ENCODE peak calls at places on chromosomes 12 and 14, in six cellular contexts. C is endothelial cell of umbilical vein, N is stomach, W is HCT116, L is HepG2, B is transverse colon. P is an unnamed sample.

GRCh38 chr14:100540141-100540925 is 46.9 kb downstream of the BEGAIN start:
- DNase-seq in C (no peak), N (no peak), W (no peak), L (peak; percentile 31), B (no peak), P (no peak)

GRCh38 chr12:116968986-116969385 is 58.2 kb downstream of the FBXW8 start:
- DNase-seq in C (no peak), N (no peak), W (no peak), L (no peak), B (no peak), P (no peak)

GRCh38 chr12:95966287-95966870 is 23.2 kb downstream of the AMDHD1 start:
- DNase-seq in C (no peak), N (no peak), W (no peak), L (peak; percentile 87), B (no peak), P (no peak)

GRCh38 chr12:19771858-19772257 is 332.6 kb downstream of the AEBP2 start:
- DNase-seq in C (peak; percentile 43), N (no peak), W (no peak), L (no peak), B (no peak), P (no peak)

GRCh38 chr12:123966596-123966995 is 6.0 kb downstream of the CCDC92 start:
- DNase-seq in C (no peak), N (no peak), W (no peak), L (no peak), B (no peak), P (no peak)

GRCh38 chr12:67910360-67911292 is 78.6 kb upstream of the IFNG-AS1 start:
- DNase-seq in C (no peak), N (no peak), W (no peak), L (no peak), B (no peak), P (no peak)

GRCh38 chr14:103832046-103832445 is 15.3 kb downstream of the PPP1R13B start:
- DNase-seq in C (no peak), N (no peak), W (no peak), L (no peak), B (no peak), P (no peak)

GRCh38 chr14:104977681-104978647 is at the start of gene AHNAK2:
- DNase-seq in C (peak; percentile 68), N (peak; percentile 78), W (peak; percentile 68), L (peak; percentile 69), B (peak; percentile 79), P (peak; percentile 47)

GRCh38 chr12:117165342-117165741 is 24.9 kb downstream of the FBXO21 start:
- DNase-seq in C (no peak), N (peak; percentile 72), W (no peak), L (no peak), B (no peak), P (no peak)

GRCh38 chr14:92687681-92688433 is 60.6 kb downstream of the LGMN start:
- DNase-seq in C (peak; percentile 33), N (peak; percentile 62), W (no peak), L (no peak), B (no peak), P (no peak)

GRCh38 chr12:120830052-120830940 is 73.9 kb downstream of the SPPL3 start:
- DNase-seq in C (no peak), N (no peak), W (no peak), L (peak; percentile 34), B (no peak), P (no peak)

GRCh38 chr14:22460461-22461195 is 128.4 kb downstream of the DAD1 start:
- DNase-seq in C (no peak), N (no peak), W (no peak), L (no peak), B (no peak), P (no peak)

GRCh38 chr14:32044454-32044853 is 32.6 kb upstream of the ARHGAP5 start:
- DNase-seq in C (no peak), N (no peak), W (no peak), L (no peak), B (no peak), P (no peak)

GRCh38 chr12:104526320-104526719 is 69.6 kb downstream of the CHST11 start:
- DNase-seq in C (no peak), N (no peak), W (no peak), L (no peak), B (no peak), P (no peak)

GRCh38 chr14:80867091-80867490 is 74.4 kb downstream of the CEP128 start:
- DNase-seq in C (no peak), N (no peak), W (no peak), L (no peak), B (no peak), P (no peak)
- TF ChIP-seq CTCF in C (no peak), N (no peak), W (no peak), L (no peak), B (no peak), P (no peak)

GRCh38 chr14:74913986-74914573 is 9.0 kb downstream of the RPS6KL1 start:
- DNase-seq in C (peak; percentile 66), N (peak; percentile 65), W (peak; percentile 12), L (peak; percentile 62), B (peak; percentile 62), P (peak; percentile 12)
- TF ChIP-seq POLR2AphosphoS5 in C (no peak), N (no peak), W (no peak), L (no peak), B (peak; percentile 8), P (no peak)

DNA sequence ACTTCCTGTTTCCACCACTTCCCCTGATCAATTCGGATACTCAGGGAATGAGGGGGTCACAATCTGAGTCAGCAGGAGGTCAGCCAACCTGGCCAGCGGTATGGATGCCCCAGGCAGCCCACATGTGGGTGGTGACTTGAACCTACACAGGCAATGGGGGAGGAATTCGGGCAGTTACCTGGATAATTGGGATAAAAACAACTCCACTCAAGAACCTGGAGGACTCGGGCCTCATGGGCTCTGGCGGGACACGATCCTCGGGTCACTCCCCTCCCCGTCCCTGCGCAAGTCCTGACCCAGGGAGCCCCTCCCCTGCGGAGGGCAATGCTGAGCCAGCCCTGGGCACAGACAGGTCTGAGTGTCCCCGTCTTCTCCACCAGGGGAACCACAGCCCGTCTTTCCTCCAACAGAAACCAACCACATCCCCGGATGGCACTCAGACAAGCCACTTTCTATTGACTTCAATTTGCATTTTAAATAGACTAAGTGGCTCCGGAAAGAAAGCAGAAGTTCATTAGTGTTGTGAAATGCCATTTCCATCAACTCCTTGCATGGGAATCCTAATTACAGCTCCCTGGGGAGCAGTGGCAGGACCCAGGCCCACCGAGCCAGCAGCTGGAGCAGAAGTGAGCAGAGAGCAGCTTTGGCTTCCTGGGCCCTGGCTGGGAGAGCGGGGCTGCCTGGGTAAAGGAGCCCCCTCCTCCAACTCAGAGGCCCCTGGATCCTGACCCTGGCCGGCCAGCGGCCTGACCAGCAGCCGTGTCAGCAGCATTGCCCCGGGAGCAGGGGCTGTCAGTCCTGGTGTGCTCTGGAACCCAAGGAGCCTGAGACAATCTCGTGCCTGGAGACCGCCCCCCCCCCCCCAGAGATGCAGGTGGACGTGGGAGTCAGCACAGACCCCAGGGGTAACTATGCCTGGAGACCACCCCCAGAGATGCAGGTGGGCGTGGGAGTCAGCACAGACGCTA is 374.1 kb downstream of the ADGRD1 start:
- DNase-seq in C (no peak), N (no peak), W (no peak), L (no peak), B (no peak), P (no peak)
- TF ChIP-seq CTCF in C (no peak), N (no peak), W (peak; percentile 6), L (no peak), B (no peak), P (no peak)

GRCh38 chr12:122864894-122865253 is 29.6 kb downstream of the HIP1R start:
- DNase-seq in C (no peak), N (no peak), W (no peak), L (no peak), B (no peak), P (no peak)
- TF ChIP-seq POLR2AphosphoS5 in C (no peak), N (no peak), W (peak; percentile 10), L (no peak), B (no peak), P (no peak)

GRCh38 chr12:106329231-106329985 is 26.9 kb downstream of the TCP11L2 start:
- DNase-seq in C (no peak), N (no peak), W (no peak), L (no peak), B (no peak), P (no peak)

GRCh38 chr12:106333756-106334155 is 23.8 kb upstream of the POLR3B start:
- DNase-seq in C (no peak), N (no peak), W (no peak), L (no peak), B (no peak), P (no peak)

GRCh38 chr12:106332536-106332935 is 25.0 kb upstream of the POLR3B start:
- DNase-seq in C (no peak), N (no peak), W (no peak), L (no peak), B (no peak), P (no peak)

GRCh38 chr12:106333010-106333409 is 24.5 kb upstream of the POLR3B start:
- DNase-seq in C (no peak), N (no peak), W (no peak), L (no peak), B (no peak), P (no peak)

DNA sequence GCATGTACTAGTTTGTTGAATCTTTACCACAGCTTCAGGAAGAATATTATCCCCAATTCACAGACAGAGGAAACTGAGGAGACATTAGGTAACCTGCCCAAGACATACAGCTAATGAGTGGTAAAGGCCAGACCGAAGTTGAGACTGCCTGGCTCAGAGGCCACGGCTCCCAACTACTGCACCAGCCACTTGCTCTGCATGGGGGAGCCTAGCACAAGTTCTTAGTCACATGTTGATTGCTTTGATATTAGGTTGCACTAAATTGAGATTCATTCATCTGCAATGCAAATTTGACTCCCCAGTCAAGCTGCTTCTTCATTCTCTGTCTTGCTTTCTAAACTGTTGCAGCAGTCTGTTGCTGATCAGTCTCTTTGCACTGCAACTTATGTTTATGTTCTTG is 26.0 kb upstream of the POLR3B start:
- DNase-seq in C (no peak), N (no peak), W (no peak), L (no peak), B (no peak), P (no peak)
- TF ChIP-seq CTCF in C (no peak), N (no peak), W (no peak), L (no peak), B (no peak), P (no peak)

DNA sequence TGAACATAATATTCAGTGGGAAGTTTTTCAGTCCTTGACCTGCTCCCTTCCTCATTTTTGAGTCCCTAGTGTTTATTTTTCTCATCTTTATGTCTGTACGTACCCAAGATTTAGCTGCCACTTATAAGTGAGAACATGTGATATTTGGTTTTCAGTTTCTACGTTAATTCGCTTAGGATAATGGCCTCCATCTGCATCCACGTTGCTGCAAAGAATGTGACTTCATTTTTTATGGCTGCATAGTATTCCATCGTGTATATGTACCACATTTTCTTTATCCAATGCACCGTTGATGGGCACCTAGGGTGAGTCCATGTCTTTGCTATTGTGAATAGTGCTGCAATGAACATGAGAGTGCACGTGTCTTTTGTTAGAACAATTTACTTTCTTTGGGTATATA is 30.3 kb downstream of the MIA2 start:
- DNase-seq in C (no peak), N (no peak), W (no peak), L (no peak), B (no peak), P (no peak)
- TF ChIP-seq POLR2AphosphoS5 in C (no peak), N (no peak), W (no peak), L (no peak), B (no peak), P (no peak)

GRCh38 chr12:7667025-7667575 is 1.4 kb upstream of the APOBEC1 start:
- DNase-seq in C (no peak), N (no peak), W (peak; percentile 19), L (peak; percentile 10), B (no peak), P (peak; percentile 22)
- TF ChIP-seq CTCF in C (no peak), N (no peak), W (peak; percentile 50), L (peak; percentile 16), B (no peak), P (no peak)

P was measured in HL-60.